ENCODE peak calls at places on chromosomes 5 and 9, in seven cellular contexts. N is breast epithelium, U is prostate gland, S is endothelial cell of umbilical vein, B is suprapubic skin, X is sigmoid colon, I is upper lobe of left lung. O is an unnamed sample.

GRCh38 chr9:136735812-136736480 is 6.8 kb downstream of the LCN10 start:
- DNase-seq in U (no peak), X (no peak), B (no peak), I (peak), S (no peak), N (no peak), O (no peak)

GRCh38 chr9:137311971-137312851 is 10.1 kb upstream of the NRARP start:
- DNase-seq in X (no peak), I (peak), B (peak), U (no peak), S (no peak), N (peak), O (no peak)

GRCh38 chr9:98538626-98539031 is 170.1 kb downstream of the GABBR2 start:
- DNase-seq in S (no peak), N (no peak), U (no peak), B (no peak), I (no peak), X (no peak), O (no peak)

GRCh38 chr9:127032256-127032655 is 90.2 kb downstream of the ANGPTL2 start:
- DNase-seq in U (no peak), I (no peak), X (no peak), B (no peak), S (no peak), N (no peak), O (no peak)

GRCh38 chr9:13550519-13550918 is 271.0 kb upstream of the MPDZ start:
- DNase-seq in S (no peak), N (no peak), B (no peak), I (no peak), U (no peak), X (no peak), O (no peak)

GRCh38 chr9:98009926-98010325 is 26.8 kb downstream of the ANP32B start:
- DNase-seq in S (peak), B (no peak), N (no peak), X (no peak), U (no peak), I (no peak), O (no peak)

GRCh38 chr5:149836451-149837139 is 106.5 kb downstream of the PPARGC1B start:
- DNase-seq in I (no peak), S (no peak), N (no peak), U (no peak), X (no peak), B (no peak), O (no peak)

GRCh38 chr5:152107225-152107624 is 182.6 kb upstream of the GLRA1 start:
- DNase-seq in S (no peak), X (no peak), B (no peak), U (no peak), N (no peak), I (no peak), O (no peak)

GRCh38 chr5:93246093-93246855 is 334.7 kb downstream of the NR2F1-AS1 start:
- DNase-seq in U (no peak), I (no peak), N (no peak), S (peak), B (no peak), X (peak), O (no peak)

GRCh38 chr5:14440598-14441401 is 140.8 kb upstream of the OTULINL start:
- DNase-seq in N (no peak), I (peak), U (no peak), X (peak), B (no peak), S (peak), O (no peak)

GRCh38 chr9:132645306-132645705 is 24.5 kb downstream of the DDX31 start:
- DNase-seq in S (no peak), I (no peak), U (no peak), B (no peak), N (no peak), X (no peak), O (no peak)

GRCh38 chr5:21688655-21689054 is 1164.5 kb downstream of the CDH12 start:
- DNase-seq in X (no peak), S (no peak), B (no peak), N (no peak), I (no peak), U (no peak), O (no peak)

GRCh38 chr5:13985736-13986418 is 41.4 kb upstream of the DNAH5 start:
- DNase-seq in I (no peak), U (no peak), N (no peak), B (no peak), S (peak), X (no peak), O (no peak)

GRCh38 chr9:79360387-79361347 is 211.1 kb upstream of the TLE4 start:
- DNase-seq in I (no peak), S (peak), X (no peak), U (no peak), N (no peak), B (no peak), O (no peak)

GRCh38 chr5:126471875-126472537 is 48.8 kb downstream of the GRAMD2B start:
- DNase-seq in S (peak), I (no peak), B (no peak), N (no peak), U (no peak), X (no peak), O (no peak)

GRCh38 chr5:1203968-1204692 is 2.7 kb downstream of the SLC6A19 start:
- DNase-seq in S (no peak), X (no peak), I (peak), B (no peak), N (no peak), U (no peak), O (no peak)

GRCh38 chr5:134944630-134945029 is 23.1 kb upstream of the CATSPER3 start:
- DNase-seq in I (no peak), N (no peak), X (no peak), S (no peak), B (no peak), U (no peak), O (no peak)

GRCh38 chr5:132353593-132353992 is 15.9 kb upstream of the SLC22A5 start:
- DNase-seq in U (no peak), N (no peak), X (no peak), S (no peak), I (no peak), B (no peak), O (no peak)

GRCh38 chr5:169404223-169404622 is 103.3 kb upstream of the SLIT3 start:
- DNase-seq in N (no peak), S (no peak), B (no peak), U (no peak), X (no peak), I (no peak), O (no peak)

GRCh38 chr9:97534961-97535594 is 33.6 kb downstream of the TMOD1 start:
- DNase-seq in S (no peak), B (no peak), I (no peak), N (no peak), X (peak), U (no peak), O (no peak)

GRCh38 chr9:125890793-125891192 is 143.6 kb downstream of the PBX3 start:
- DNase-seq in U (no peak), X (no peak), N (no peak), B (no peak), I (no peak), S (no peak), O (no peak)

GRCh38 chr5:108481355-108481931 is 99.5 kb upstream of the FBXL17 start:
- DNase-seq in N (no peak), B (no peak), X (no peak), U (no peak), I (no peak), S (peak), O (no peak)

GRCh38 chr9:135069556-135070197 is 17.8 kb upstream of the OLFM1 start:
- DNase-seq in B (peak), N (peak), U (no peak), X (peak), I (no peak), S (no peak), O (no peak)

GRCh38 chr9:37333288-37333687 is 89.2 kb upstream of the GRHPR start:
- DNase-seq in X (no peak), B (no peak), S (no peak), I (no peak), U (no peak), N (no peak), O (no peak)

GRCh38 chr9:127447416-127448111 is 3.6 kb downstream of the RPL12 start:
- DNase-seq in X (no peak), S (no peak), U (no peak), N (no peak), I (no peak), B (no peak), O (no peak)

GRCh38 chr5:57501414-57502321 is 19.1 kb upstream of the ACTBL2 start:
- DNase-seq in I (no peak), U (no peak), X (no peak), N (no peak), S (peak), B (no peak), O (no peak)

GRCh38 chr9:131181091-131181681 is 55.8 kb downstream of the NUP214 start:
- DNase-seq in N (no peak), B (no peak), X (no peak), S (no peak), U (no peak), I (no peak), O (no peak)

GRCh38 chr5:67984546-67984945 is 231.0 kb upstream of the PIK3R1 start:
- DNase-seq in S (no peak), U (no peak), I (no peak), B (no peak), X (no peak), N (no peak), O (no peak)

GRCh38 chr5:146409081-146409671 is 38.0 kb upstream of the TCERG1 start:
- DNase-seq in U (no peak), X (no peak), S (no peak), I (no peak), N (no peak), B (no peak), O (no peak)

GRCh38 chr9:110545705-110546104 is 33.8 kb downstream of the SVEP1 start:
- DNase-seq in N (no peak), X (no peak), I (no peak), S (no peak), B (no peak), U (no peak), O (no peak)

GRCh38 chr5:176389114-176389768 is 690 bp downstream of the HIGD2A start:
- DNase-seq in S (no peak), N (no peak), X (no peak), I (peak), U (no peak), B (no peak), O (no peak)

GRCh38 chr5:135213034-135213386 is 179.0 kb upstream of the PITX1 start:
- DNase-seq in B (peak), X (no peak), I (no peak), S (no peak), U (no peak), N (no peak), O (no peak)

GRCh38 chr9:114363424-114363823 is 24.4 kb downstream of the AKNA start:
- DNase-seq in X (no peak), S (no peak), U (no peak), I (no peak), B (no peak), N (no peak), O (no peak)

GRCh38 chr9:114365194-114365593 is 22.6 kb downstream of the AKNA start:
- DNase-seq in X (no peak), U (no peak), N (no peak), S (no peak), B (no peak), I (no peak), O (no peak)

GRCh38 chr9:114366334-114367128 is 21.3 kb downstream of the AKNA start:
- DNase-seq in N (no peak), I (no peak), U (no peak), X (no peak), B (no peak), S (no peak), O (no peak)

GRCh38 chr9:114364123-114364522 is 23.7 kb downstream of the AKNA start:
- DNase-seq in I (no peak), S (no peak), N (no peak), X (no peak), U (no peak), B (no peak), O (no peak)

DNA sequence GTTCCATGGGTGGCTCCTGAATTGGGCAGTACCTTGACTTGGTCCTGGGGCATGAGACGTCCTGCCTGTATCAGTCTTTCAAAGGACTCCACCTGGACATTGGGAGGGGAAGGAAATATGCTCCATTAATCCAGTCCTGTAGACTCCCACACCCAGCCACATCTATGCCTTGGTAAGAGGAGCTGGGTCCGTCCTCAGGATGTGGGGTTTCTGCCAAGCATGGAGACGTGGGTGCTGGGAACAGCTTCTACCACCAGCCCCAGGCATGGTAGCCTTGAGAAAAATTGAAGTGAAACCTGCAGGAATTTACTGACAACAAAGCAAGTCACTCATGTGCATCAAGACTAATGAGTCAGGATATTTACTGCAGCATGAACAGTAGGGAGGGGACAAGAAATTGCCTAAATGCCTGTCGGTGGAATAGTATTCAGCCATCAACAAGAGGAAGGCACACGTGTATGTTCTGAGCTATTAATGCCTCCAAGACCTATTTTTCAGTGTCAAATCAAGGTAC is 23.2 kb downstream of the AKNA start:
- DNase-seq in U (no peak), I (no peak), X (no peak), S (no peak), B (no peak), N (no peak), O (no peak)
- H3K27ac ChIP-seq in U (no peak), I (peak), X (no peak), S (no peak), B (no peak), N (peak), O (peak)

GRCh38 chr9:133967024-133967741 is 24.9 kb downstream of the VAV2 start:
- DNase-seq in B (no peak), I (no peak), N (no peak), U (no peak), X (no peak), S (no peak), O (no peak)

GRCh38 chr9:133969681-133970580 is 22.2 kb downstream of the VAV2 start:
- DNase-seq in X (no peak), U (no peak), N (no peak), I (peak), B (no peak), S (no peak), O (no peak)

GRCh38 chr9:133970581-133970900 is 21.6 kb downstream of the VAV2 start:
- DNase-seq in U (no peak), B (no peak), S (no peak), N (no peak), I (no peak), X (no peak), O (no peak)

GRCh38 chr9:133968428-133968827 is 23.7 kb downstream of the VAV2 start:
- DNase-seq in X (no peak), B (no peak), S (no peak), U (no peak), N (no peak), I (peak), O (no peak)

GRCh38 chr9:133968966-133969617 is 23.0 kb downstream of the VAV2 start:
- DNase-seq in U (no peak), X (no peak), I (peak), N (no peak), S (no peak), B (no peak), O (no peak)
- TF ChIP-seq POLR2AphosphoS5 in U (no peak), X (no peak), I (no peak), N (no peak), S (no peak), B (no peak), O (no peak)

GRCh38 chr5:50744761-50745160 is 78.3 kb downstream of the PARP8 start:
- DNase-seq in X (no peak), S (no peak), I (no peak), U (no peak), B (no peak), N (no peak), O (no peak)
- H3K4me3 ChIP-seq in X (no peak), S (no peak), I (peak), U (peak), B (peak), N (peak), O (peak)

DNA sequence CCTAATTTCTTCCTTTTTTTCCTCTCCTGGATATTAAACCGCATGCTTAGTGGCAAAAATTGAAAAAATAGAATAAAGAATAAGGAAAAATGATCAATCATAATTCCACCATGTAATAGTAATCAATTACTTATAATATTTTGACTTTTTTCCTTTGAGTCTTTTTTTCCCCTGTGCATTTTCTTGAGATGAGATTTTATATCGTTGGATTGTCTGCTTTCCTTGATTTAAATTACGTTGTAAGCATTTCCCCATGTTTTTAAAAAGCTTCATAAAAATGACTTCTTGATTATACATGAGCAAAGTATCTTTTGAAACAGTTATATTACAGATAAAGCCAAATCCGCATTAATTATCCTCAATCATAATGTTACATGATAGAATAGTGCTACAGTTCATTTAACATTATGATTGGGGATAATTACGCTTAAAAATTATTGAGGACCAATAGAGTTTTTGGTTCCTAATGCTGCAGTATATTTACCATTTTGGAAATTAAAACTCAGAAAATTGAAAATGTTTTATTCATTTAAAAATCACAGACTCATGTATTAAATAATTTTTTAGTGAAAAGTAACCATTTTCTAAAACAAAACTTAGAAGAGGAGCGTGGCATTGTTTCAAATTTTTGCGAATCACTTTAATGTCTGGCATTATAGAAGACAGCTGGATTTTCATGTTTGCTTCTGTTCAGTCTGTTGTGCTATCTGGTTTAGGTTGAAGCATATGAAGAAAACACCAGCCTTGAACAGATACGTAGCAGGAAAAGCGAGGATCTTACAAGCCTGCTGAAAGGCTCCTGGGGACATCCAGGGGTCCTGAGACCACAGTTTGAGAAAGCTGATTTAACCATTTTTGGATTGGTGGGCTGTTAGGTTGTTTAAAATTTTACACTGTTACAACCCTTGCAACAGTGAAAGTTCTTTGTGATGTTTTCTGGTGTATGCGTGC is 1.4 kb downstream of the ZFYVE16 start:
- DNase-seq in X (no peak), U (no peak), I (no peak), S (peak), N (no peak), B (no peak), O (no peak)
- H3K27ac ChIP-seq in X (peak), U (peak), I (peak), S (peak), N (peak), B (no peak), O (peak)

GRCh38 chr9:20618361-20618799 is 3.9 kb downstream of the MLLT3 start:
- DNase-seq in U (peak), X (no peak), B (no peak), N (no peak), S (peak), I (no peak), O (peak)
- TF ChIP-seq POLR2AphosphoS5 in U (peak), X (no peak), B (no peak), N (no peak), S (no peak), I (no peak), O (no peak)

O was measured in stomach.